ENCODE peak calls at places on chromosomes 6 and 20, in nine cellular contexts. O is heart left ventricle, W is pancreas, P is AG09319, R is heart right ventricle, Z is cardiac fibroblast, J is lung, C is mucosa of descending colon, K is AG09309. N is an unnamed sample.

GRCh38 chr20:35311409-35311808 is 19.2 kb upstream of the FAM83C start:
- DNase-seq in O (no peak), P (no peak), C (peak), Z (peak), K (no peak), R (no peak), W (no peak), J (no peak), N (peak)

GRCh38 chr20:20367681-20368413 is at the start of gene INSM1:
- DNase-seq in W (no peak), C (peak), R (no peak), O (no peak), K (no peak), Z (no peak), P (no peak), J (no peak), N (no peak)

GRCh38 chr20:51512645-51513044 is 29.9 kb downstream of the NFATC2 start:
- DNase-seq in W (no peak), K (no peak), J (no peak), O (no peak), R (no peak), C (no peak), P (no peak), Z (no peak), N (no peak)

GRCh38 chr6:49693512-49693911 is 19.8 kb downstream of the CRISP2 start:
- DNase-seq in Z (no peak), J (no peak), C (no peak), O (no peak), P (no peak), K (no peak), W (no peak), R (no peak), N (no peak)

GRCh38 chr6:17957488-17957887 is 29.9 kb downstream of the KIF13A start:
- DNase-seq in P (no peak), C (no peak), W (no peak), Z (peak), K (no peak), O (no peak), R (no peak), J (no peak), N (no peak)

GRCh38 chr6:7236312-7237209 is 76.4 kb downstream of the SSR1 start:
- DNase-seq in J (no peak), C (no peak), Z (no peak), O (no peak), P (no peak), R (no peak), K (no peak), W (peak), N (peak)

GRCh38 chr20:32583581-32584045 is 1.5 kb downstream of the NOL4L start:
- DNase-seq in O (no peak), K (no peak), J (no peak), C (no peak), W (no peak), R (no peak), Z (no peak), P (no peak), N (no peak)

GRCh38 chr6:160028487-160029275 is 59.8 kb downstream of the IGF2R start:
- DNase-seq in C (no peak), J (peak), O (no peak), P (no peak), W (peak), R (no peak), Z (no peak), K (no peak), N (no peak)

GRCh38 chr6:15242937-15243614 is 2.8 kb upstream of the JARID2 start:
- DNase-seq in O (no peak), R (no peak), W (no peak), J (no peak), P (no peak), C (no peak), Z (no peak), K (no peak), N (no peak)

GRCh38 chr6:43887906-43888683 is 118.1 kb downstream of the VEGFA start:
- DNase-seq in C (no peak), J (no peak), O (no peak), K (no peak), W (no peak), R (no peak), Z (no peak), P (no peak), N (no peak)

GRCh38 chr6:33426590-33427563 is 7.0 kb downstream of the SYNGAP1 start:
- DNase-seq in J (no peak), C (no peak), O (no peak), Z (peak), P (no peak), W (no peak), R (no peak), K (no peak), N (no peak)

GRCh38 chr6:5208039-5208438 is 52.7 kb downstream of the LYRM4 start:
- DNase-seq in R (no peak), Z (peak), K (peak), P (no peak), W (no peak), O (no peak), C (no peak), J (no peak), N (no peak)

GRCh38 chr20:9508696-9509178 is 5.7 kb upstream of the LAMP5 start:
- DNase-seq in J (no peak), O (no peak), K (no peak), R (no peak), C (no peak), Z (no peak), P (no peak), W (no peak), N (no peak)

GRCh38 chr6:121608270-121608669 is 172.8 kb downstream of the GJA1 start:
- DNase-seq in P (no peak), J (no peak), R (no peak), C (no peak), W (no peak), Z (peak), K (no peak), O (no peak), N (no peak)

DNA sequence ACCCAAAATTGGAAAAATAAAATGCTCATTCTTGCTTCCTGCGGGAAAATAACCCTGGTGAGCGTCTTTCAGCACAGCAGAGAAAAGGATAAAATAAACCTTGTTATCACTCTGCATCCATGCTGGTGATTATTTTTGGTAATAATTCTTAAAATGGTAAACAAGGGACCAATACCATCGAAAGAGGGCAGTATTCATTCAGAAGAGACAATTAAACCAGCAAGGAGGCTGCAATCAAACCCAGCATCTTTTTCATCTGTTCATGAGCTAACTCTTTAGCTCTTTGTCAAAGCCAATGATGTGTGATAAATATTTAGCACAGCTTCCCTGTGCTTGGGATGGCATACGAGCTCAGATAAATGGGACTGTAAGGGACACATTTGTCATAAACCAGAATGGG is 34.3 kb downstream of the CDH26 start:
- DNase-seq in W (no peak), R (no peak), Z (peak), J (no peak), C (no peak), K (no peak), O (no peak), P (no peak), N (peak)
- TF ChIP-seq CTCF in W (no peak), R (no peak), Z (no peak), J (no peak), C (no peak), K (peak), O (no peak), P (no peak), N (peak)

GRCh38 chr6:100456178-100456880 is 8.4 kb downstream of the SIM1 start:
- DNase-seq in Z (peak), J (no peak), R (no peak), C (no peak), W (no peak), P (no peak), O (no peak), K (no peak), N (no peak)

GRCh38 chr6:100459291-100459690 is 5.4 kb downstream of the SIM1 start:
- DNase-seq in R (no peak), K (no peak), W (no peak), P (no peak), O (no peak), Z (no peak), J (no peak), C (no peak), N (no peak)

GRCh38 chr6:100458841-100459154 is 5.9 kb downstream of the SIM1 start:
- DNase-seq in R (no peak), C (no peak), P (no peak), K (no peak), J (no peak), Z (no peak), O (no peak), W (no peak), N (no peak)

GRCh38 chr6:100456881-100457220 is 7.9 kb downstream of the SIM1 start:
- DNase-seq in W (no peak), Z (no peak), P (no peak), O (no peak), J (no peak), C (no peak), R (no peak), K (no peak), N (no peak)

GRCh38 chr6:100457251-100457990 is 7.3 kb downstream of the SIM1 start:
- DNase-seq in J (no peak), P (no peak), C (no peak), W (peak), R (no peak), K (no peak), Z (no peak), O (no peak), N (no peak)
- TF ChIP-seq CTCF in J (no peak), P (no peak), C (no peak), W (no peak), R (no peak), K (no peak), Z (no peak), O (no peak), N (no peak)

DNA sequence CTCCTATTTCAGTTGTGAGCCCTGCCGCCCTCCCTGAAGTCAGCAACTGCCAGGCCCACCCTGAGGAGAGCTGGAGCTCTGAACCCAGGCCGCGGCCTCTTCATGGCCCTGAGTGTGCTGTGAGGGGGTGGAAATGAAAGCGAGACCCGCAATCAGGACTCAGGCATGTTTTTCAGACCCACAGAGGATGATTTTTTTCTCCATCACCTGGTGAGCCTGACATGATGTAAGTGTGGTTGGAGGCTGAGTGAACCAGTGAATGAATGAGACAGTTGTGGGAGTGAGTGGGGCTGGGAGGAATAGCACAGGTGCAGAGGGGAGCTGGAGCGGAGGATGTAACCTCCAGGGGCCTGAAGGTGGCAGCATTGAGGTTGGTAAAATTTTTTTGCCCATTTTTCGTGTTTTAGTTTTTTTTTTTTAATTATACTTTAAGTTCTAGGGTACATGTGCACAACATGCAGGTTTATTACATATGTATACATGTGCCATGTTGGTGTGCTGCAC is 18.3 kb downstream of the RAET1L start:
- DNase-seq in J (no peak), C (no peak), K (no peak), R (no peak), W (no peak), Z (peak), O (no peak), P (no peak), N (peak)
- TF ChIP-seq CTCF in J (peak), C (peak), K (peak), R (peak), W (no peak), Z (peak), O (no peak), P (peak), N (peak)

DNA sequence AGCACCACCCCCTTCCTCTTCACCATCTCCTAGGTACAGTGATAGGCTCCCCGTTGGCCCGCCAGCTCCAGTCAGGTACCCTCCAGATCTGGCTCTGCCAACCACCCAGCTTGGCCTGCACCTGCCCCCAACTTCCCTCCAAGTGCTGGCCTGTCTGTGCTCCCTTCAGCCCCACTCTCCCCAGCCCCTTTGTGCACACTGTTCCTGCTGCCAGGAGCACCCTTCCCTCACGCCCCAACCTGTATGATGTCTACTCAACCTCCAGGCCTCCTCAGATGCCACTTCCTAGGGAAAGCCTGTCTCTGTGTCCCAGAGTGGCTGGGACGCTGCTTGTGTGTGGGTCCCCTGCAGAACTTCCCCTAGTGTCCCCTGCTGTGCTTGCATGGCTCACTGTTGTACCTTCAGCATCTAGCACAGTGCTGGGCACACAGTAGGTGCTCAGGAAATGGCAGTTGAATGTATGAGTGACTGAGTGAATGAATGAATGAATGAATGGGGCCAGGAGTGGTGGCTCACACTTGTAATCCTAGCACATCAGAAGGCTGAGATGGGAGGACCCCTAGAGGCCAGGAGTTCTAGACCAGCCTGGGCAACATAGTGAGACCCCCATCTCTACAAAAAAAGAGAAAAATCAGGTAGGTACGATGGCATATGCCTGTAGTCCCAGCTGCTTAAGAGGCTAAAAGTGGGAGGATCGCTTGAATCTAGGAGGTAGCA is 3.0 kb downstream of the ZBP1 start:
- DNase-seq in W (peak), J (no peak), O (peak), P (no peak), Z (no peak), K (no peak), C (no peak), R (no peak), N (no peak)
- TF ChIP-seq CTCF in W (no peak), J (no peak), O (no peak), P (no peak), Z (no peak), K (no peak), C (no peak), R (no peak), N (no peak)

GRCh38 chr6:36070252-36070651 is 42.6 kb downstream of the MAPK14 start:
- DNase-seq in K (no peak), Z (no peak), O (no peak), W (no peak), P (no peak), C (no peak), J (no peak), R (no peak), N (no peak)

GRCh38 chr6:36071281-36071680 is 43.7 kb downstream of the MAPK14 start:
- DNase-seq in J (no peak), O (no peak), Z (no peak), W (no peak), R (no peak), P (no peak), C (no peak), K (no peak), N (no peak)

GRCh38 chr6:36068012-36068392 is 40.4 kb downstream of the MAPK14 start:
- DNase-seq in J (no peak), W (no peak), Z (no peak), P (no peak), K (no peak), R (no peak), C (peak), O (no peak), N (no peak)

GRCh38 chr6:36068603-36069002 is 41.0 kb downstream of the MAPK14 start:
- DNase-seq in R (no peak), W (no peak), O (no peak), J (no peak), K (no peak), P (no peak), C (no peak), Z (no peak), N (no peak)

GRCh38 chr6:36069573-36069972 is 42.0 kb downstream of the MAPK14 start:
- DNase-seq in P (no peak), O (no peak), R (no peak), W (no peak), C (no peak), J (no peak), Z (no peak), K (no peak), N (no peak)
- TF ChIP-seq CTCF in P (no peak), O (no peak), R (no peak), W (no peak), C (no peak), J (no peak), Z (no peak), K (no peak), N (no peak)

GRCh38 chr6:2749972-2750600 is 636 bp downstream of the MYLK4 start:
- DNase-seq in P (no peak), Z (peak), W (peak), O (peak), C (peak), K (no peak), J (peak), R (peak), N (peak)
- TF ChIP-seq CTCF in P (peak), Z (peak), W (peak), O (peak), C (peak), K (peak), J (peak), R (peak), N (peak)

GRCh38 chr20:46250772-46251171 is 57.5 kb downstream of the CDH22 start:
- DNase-seq in P (no peak), Z (no peak), R (no peak), J (no peak), O (no peak), C (no peak), W (no peak), K (no peak), N (no peak)

GRCh38 chr20:46252352-46253091 is 55.8 kb downstream of the CDH22 start:
- DNase-seq in W (no peak), R (no peak), P (no peak), K (no peak), Z (no peak), O (no peak), J (no peak), C (no peak), N (no peak)

GRCh38 chr20:46255440-46256104 is 52.7 kb downstream of the CDH22 start:
- DNase-seq in J (peak), O (peak), W (peak), P (no peak), R (peak), Z (peak), C (peak), K (no peak), N (peak)

GRCh38 chr20:46251211-46251673 is 57.1 kb downstream of the CDH22 start:
- DNase-seq in C (no peak), P (no peak), O (no peak), Z (no peak), R (no peak), W (no peak), J (no peak), K (no peak), N (no peak)

GRCh38 chr20:46253391-46253790 is 54.9 kb downstream of the CDH22 start:
- DNase-seq in P (no peak), R (no peak), W (no peak), O (no peak), K (no peak), C (peak), J (no peak), Z (no peak), N (peak)
- TF ChIP-seq CTCF in P (peak), R (peak), W (no peak), O (no peak), K (peak), C (no peak), J (no peak), Z (peak), N (no peak)

GRCh38 chr20:17557675-17558006 is 12.2 kb upstream of the DSTN start:
- DNase-seq in K (no peak), O (no peak), P (no peak), J (peak), R (no peak), Z (peak), C (peak), W (peak), N (peak)

GRCh38 chr20:17556842-17557674 is 12.8 kb upstream of the DSTN start:
- DNase-seq in Z (no peak), J (peak), W (peak), O (peak), C (peak), R (peak), K (no peak), P (no peak), N (peak)

GRCh38 chr20:17558154-17558940 is 11.5 kb upstream of the DSTN start:
- DNase-seq in P (peak), K (peak), Z (peak), J (peak), O (peak), R (peak), W (peak), C (peak), N (peak)

GRCh38 chr20:17558941-17559304 is 11.0 kb upstream of the DSTN start:
- DNase-seq in J (no peak), Z (no peak), C (no peak), W (no peak), K (no peak), R (no peak), O (no peak), P (no peak), N (no peak)

DNA sequence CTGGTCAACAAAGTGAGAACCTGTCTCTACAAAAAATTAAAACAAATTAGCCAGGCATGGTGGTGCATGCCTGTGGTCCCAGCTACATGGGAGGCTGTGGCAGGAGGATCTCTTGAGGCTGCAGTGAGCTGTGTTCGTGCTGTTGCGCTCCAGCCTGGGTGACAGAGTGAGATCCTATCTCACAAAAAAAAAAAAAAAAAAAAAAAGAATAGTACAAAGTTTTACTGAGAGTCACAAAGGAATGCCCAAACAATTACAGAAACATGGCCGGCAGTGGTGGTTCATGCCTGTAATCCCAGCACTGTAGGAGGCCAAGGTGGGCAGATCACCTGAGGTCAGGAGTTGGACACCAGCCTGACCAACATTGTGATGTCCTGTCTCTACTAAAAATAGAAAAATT is 14.8 kb upstream of the DSTN start:
- DNase-seq in C (no peak), Z (no peak), W (no peak), R (no peak), K (no peak), P (no peak), O (no peak), J (no peak), N (no peak)
- TF ChIP-seq CTCF in C (no peak), Z (no peak), W (no peak), R (no peak), K (no peak), P (no peak), O (no peak), J (no peak), N (no peak)

GRCh38 chr6:109379706-109380105 is 2.6 kb downstream of the CD164 start:
- DNase-seq in W (no peak), R (no peak), K (no peak), O (no peak), Z (peak), C (no peak), J (no peak), P (no peak), N (no peak)

GRCh38 chr6:109381747-109382575 is at the start of gene CD164:
- DNase-seq in O (peak), W (peak), P (peak), R (peak), J (peak), C (peak), K (peak), Z (peak), N (peak)

GRCh38 chr6:109381007-109381746 is 1.1 kb downstream of the CD164 start:
- DNase-seq in P (no peak), R (no peak), O (no peak), W (no peak), C (peak), Z (no peak), J (no peak), K (no peak), N (peak)

GRCh38 chr6:109382576-109383437 is 540 bp upstream of the CD164 start:
- DNase-seq in W (peak), R (peak), J (peak), C (peak), O (peak), P (peak), Z (peak), K (peak), N (peak)

GRCh38 chr6:109383438-109383940 is 1.2 kb upstream of the CD164 start:
- DNase-seq in W (no peak), R (no peak), K (no peak), P (no peak), Z (no peak), C (no peak), J (no peak), O (no peak), N (no peak)
- TF ChIP-seq CTCF in W (no peak), R (no peak), K (no peak), P (no peak), Z (no peak), C (no peak), J (no peak), O (no peak), N (no peak)